ENCODE peak calls at places on chromosomes 2 and 18, in five cellular contexts. X is WTC11, A is BJ, Q is cardiac fibroblast, P is dorsolateral prefrontal cortex. K is an unnamed sample.

GRCh38 chr2:115359550-115359949 is 917.1 kb downstream of the DPP10 start:
- DNase-seq in Q (no peak), A (no peak), X (no peak), P (no peak), K (no peak)

GRCh38 chr2:239247401-239248245 is 153.2 kb downstream of the HDAC4 start:
- DNase-seq in P (no peak), X (no peak), A (no peak), Q (no peak), K (no peak)

GRCh38 chr18:78596794-78597193 is 382.8 kb upstream of the SALL3 start:
- DNase-seq in A (no peak), Q (peak), X (no peak), P (no peak), K (no peak)

GRCh38 chr2:113894156-113894743 is 4.4 kb downstream of the ACTR3 start:
- DNase-seq in A (peak), Q (peak), P (no peak), X (no peak), K (peak)

GRCh38 chr2:160491922-160492371 is 1.7 kb downstream of the RBMS1 start:
- DNase-seq in Q (peak), P (no peak), A (peak), X (no peak), K (no peak)

GRCh38 chr2:54103454-54104314 is 11.7 kb upstream of the ACYP2 start:
- DNase-seq in X (peak), A (no peak), Q (peak), P (no peak), K (no peak)

GRCh38 chr2:214395040-214395439 is 15.8 kb upstream of the VWC2L start:
- DNase-seq in P (no peak), Q (peak), A (no peak), X (no peak), K (no peak)

GRCh38 chr2:195026261-195026660 is 630.8 kb upstream of the SLC39A10 start:
- DNase-seq in Q (peak), P (no peak), X (no peak), A (no peak), K (no peak)

GRCh38 chr2:120949027-120949956 is 213.6 kb downstream of the GLI2 start:
- DNase-seq in X (no peak), P (no peak), A (no peak), Q (peak), K (no peak)

GRCh38 chr2:41602351-41602750 is 445.5 kb upstream of the PKDCC start:
- DNase-seq in A (no peak), Q (no peak), P (no peak), X (no peak), K (no peak)

GRCh38 chr2:232976176-232976575 is 36.9 kb downstream of the NGEF start:
- DNase-seq in Q (no peak), X (no peak), A (no peak), P (no peak), K (no peak)

GRCh38 chr2:231677632-231678104 is 30.7 kb upstream of the PTMA start:
- DNase-seq in X (peak), P (peak), A (no peak), Q (peak), K (peak)

GRCh38 chr2:143572421-143572820 is 443.2 kb downstream of the ARHGAP15 start:
- DNase-seq in A (no peak), X (no peak), Q (no peak), P (no peak), K (no peak)

GRCh38 chr2:62056341-62056740 is 139.6 kb upstream of the B3GNT2 start:
- DNase-seq in P (no peak), A (no peak), Q (no peak), X (no peak), K (no peak)

GRCh38 chr18:56748698-56749268 is 97.6 kb downstream of the WDR7 start:
- DNase-seq in Q (peak), X (no peak), P (no peak), A (peak), K (peak)
- TF ChIP-seq CTCF in Q (peak), X (peak), P (peak), A (peak), K (peak)

GRCh38 chr2:51297488-51297887 is 265.6 kb upstream of the NRXN1 start:
- DNase-seq in P (no peak), A (no peak), Q (peak), X (no peak), K (no peak)
- TF ChIP-seq CTCF in P (no peak), A (no peak), Q (no peak), X (no peak), K (no peak)

GRCh38 chr18:2933995-2934394 is 78.9 kb downstream of the LPIN2 start:
- DNase-seq in P (no peak), X (no peak), Q (no peak), A (no peak), K (no peak)

GRCh38 chr18:2926528-2926927 is 79.7 kb downstream of the EMILIN2 start:
- DNase-seq in A (no peak), X (no peak), P (no peak), Q (no peak), K (no peak)

GRCh38 chr18:2927745-2928144 is 80.9 kb downstream of the EMILIN2 start:
- DNase-seq in Q (no peak), X (no peak), P (no peak), A (no peak), K (no peak)

GRCh38 chr18:2935438-2936192 is 77.3 kb downstream of the LPIN2 start:
- DNase-seq in P (no peak), A (no peak), X (no peak), Q (peak), K (no peak)

DNA sequence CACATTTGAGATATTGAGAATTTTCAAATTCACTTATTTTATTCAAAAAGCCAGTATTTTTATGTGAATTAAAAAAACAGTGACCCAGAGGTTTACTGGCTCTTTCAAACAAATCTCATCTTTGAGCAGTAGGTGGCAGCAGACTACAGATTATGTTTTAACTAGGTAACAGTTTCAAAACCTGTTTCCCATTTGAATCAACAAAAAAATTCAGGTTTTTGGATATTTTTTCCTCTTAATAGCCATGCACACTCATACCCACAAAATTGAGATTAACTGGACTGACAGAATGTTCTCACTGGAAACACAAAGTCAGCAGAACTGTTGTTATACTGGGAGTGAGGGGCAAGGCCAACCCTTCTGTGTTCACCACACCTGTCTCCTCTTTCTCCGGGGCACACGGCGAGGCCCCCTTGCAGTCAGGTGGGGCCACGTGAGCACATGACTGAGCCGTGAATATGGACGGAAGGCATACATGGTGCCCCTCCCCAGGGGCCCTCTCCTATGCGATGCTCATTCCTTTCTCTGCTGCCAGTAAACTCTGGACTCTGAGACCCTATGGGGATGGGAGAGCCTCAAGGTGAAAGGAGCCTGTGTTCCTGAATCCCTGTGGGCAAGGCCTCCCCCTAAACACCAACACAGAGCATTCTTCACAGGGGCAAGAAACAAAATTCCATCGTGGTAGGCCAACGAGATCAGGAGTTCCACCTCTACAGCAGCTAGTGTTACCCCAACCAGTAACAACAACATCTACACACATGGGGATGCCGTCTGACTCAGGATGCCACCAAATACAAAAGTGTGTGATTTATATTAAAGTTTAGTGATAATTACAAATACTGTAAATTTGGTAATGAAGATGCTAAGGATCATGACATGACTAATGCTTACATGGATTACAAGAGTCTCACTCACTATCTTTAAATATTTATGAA is 80.4 kb downstream of the LPIN2 start:
- DNase-seq in X (peak), A (no peak), Q (peak), P (no peak), K (peak)
- TF ChIP-seq CTCF in X (peak), A (peak), Q (peak), P (peak), K (peak)

GRCh38 chr2:128306931-128307460 is 11.7 kb downstream of the HS6ST1 start:
- DNase-seq in X (peak), A (no peak), P (no peak), Q (no peak), K (no peak)

GRCh38 chr2:128305555-128306080 is 13.1 kb downstream of the HS6ST1 start:
- DNase-seq in A (no peak), Q (peak), P (no peak), X (no peak), K (no peak)

GRCh38 chr2:128307595-128307994 is 11.1 kb downstream of the HS6ST1 start:
- DNase-seq in P (no peak), X (peak), A (no peak), Q (no peak), K (no peak)

GRCh38 chr2:128304715-128305554 is 13.7 kb downstream of the HS6ST1 start:
- DNase-seq in Q (peak), A (peak), X (peak), P (no peak), K (peak)

DNA sequence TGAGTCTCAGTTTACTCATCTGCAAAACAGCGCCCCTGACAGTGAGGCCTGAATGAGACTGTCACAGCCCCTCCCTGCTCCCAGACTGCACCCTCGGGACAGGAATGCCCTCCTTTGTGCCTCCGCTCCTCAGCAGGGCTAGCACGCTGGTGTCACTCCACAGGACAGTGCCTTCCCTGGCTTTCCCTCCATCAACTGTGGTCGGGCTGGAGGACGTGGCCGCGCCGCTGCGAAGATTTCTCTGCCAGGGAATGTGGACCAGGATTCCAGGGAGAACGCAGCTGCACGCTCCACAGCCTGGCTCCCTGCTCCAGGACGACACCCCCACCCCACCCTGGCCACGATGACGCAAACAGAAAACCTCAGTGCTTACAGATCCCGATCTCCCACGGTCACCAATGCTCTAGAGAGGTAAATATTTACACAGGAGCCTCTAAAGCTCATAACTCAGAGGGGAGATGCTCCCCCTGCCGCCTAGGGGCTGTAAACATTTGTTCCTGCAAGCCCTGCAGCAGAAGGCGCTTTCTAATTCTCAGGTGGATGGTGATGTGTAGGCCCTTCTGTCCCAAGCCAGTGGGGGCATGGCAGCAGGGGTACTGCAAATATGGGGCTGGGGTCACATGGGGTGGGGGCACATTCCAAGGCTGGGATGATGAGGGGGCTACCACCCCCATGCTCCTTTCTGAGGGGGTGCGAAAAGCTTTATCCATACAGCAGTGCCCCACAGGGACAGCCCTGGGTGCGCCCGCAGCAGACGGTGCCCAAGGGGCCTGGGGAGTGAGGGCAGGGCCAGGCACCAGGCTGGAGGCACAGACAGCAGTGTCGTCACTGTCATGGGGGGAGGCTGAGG is 12.4 kb downstream of the HS6ST1 start:
- DNase-seq in Q (peak), P (peak), X (no peak), A (peak), K (peak)
- TF ChIP-seq CTCF in Q (peak), P (peak), X (peak), A (peak), K (peak)

GRCh38 chr2:204268458-204268857 is 276.8 kb upstream of the PARD3B start:
- DNase-seq in P (no peak), Q (peak), A (no peak), X (no peak), K (no peak)
- TF ChIP-seq CTCF in P (no peak), Q (no peak), A (no peak), X (no peak), K (no peak)

DNA sequence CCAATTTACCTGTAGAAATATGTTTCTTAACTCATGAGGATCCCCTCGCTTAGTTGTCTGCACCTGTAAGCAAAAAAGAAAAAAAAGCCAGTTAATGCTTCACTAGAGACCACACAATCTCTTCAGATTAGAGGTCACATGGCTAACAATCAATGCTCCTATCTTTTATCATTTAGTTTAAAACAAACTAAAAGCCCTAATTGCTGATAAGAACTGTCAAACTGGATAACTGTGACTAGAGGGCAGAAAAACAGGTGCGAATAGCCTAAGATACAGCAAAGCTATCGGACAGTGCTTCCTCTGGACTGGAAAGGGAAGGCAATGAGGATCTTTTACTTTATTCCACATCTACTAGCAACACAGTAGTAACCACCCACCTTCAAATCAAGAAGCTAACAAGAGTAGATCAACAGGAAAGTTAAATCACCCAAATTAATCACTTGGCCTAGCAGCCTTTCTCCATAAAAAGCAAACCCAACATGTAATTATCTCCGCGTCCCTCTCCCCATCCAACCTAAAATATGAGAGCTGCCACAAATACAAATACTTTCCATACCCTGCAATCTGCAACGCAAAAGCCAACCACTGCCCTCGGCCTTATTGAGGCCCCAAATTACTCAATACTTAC is 734 bp downstream of the SLC25A12 start:
- DNase-seq in A (no peak), P (no peak), Q (no peak), X (no peak), K (no peak)
- TF ChIP-seq CTCF in A (no peak), P (no peak), Q (no peak), X (no peak), K (no peak)

K was measured in AG09319.